ENCODE peak calls at places on chromosome 11, in eight cellular contexts. S is PC-9, E is IMR-90, Y is lung, D is lower lobe of right lung, V is neural progenitor cell, W is endodermal cell, F is SJSA1. C is an unnamed sample. For H3K36me3, the result is how much of the 10 kb centered on the place peaks cover.

GRCh38 chr11:7964873-7965272 is 374 bp downstream of the NLRP10 start:
- DNase-seq in S (no peak), E (peak), Y (no peak), D (no peak), V (no peak), W (no peak), F (no peak), C (no peak)

GRCh38 chr11:1636291-1636950 is 6.8 kb downstream of the KRTAP5-5 start:
- DNase-seq in S (no peak), E (no peak), Y (no peak), D (no peak), V (peak), W (no peak), F (no peak), C (no peak)

GRCh38 chr11:65779919-65780769 is 632 bp downstream of the AP5B1 start:
- DNase-seq in S (peak), E (peak), Y (peak), D (peak), V (peak), W (peak), F (peak), C (no peak)

GRCh38 chr11:69030324-69030723 is 17.3 kb upstream of the MRGPRF start:
- DNase-seq in S (no peak), E (no peak), Y (no peak), D (no peak), V (no peak), W (no peak), F (no peak), C (no peak)

GRCh38 chr11:13450832-13451397 is 12.1 kb downstream of the BTBD10 start:
- DNase-seq in S (no peak), E (no peak), Y (no peak), D (no peak), V (no peak), W (no peak), F (no peak), C (no peak)

GRCh38 chr11:34585870-34586654 is 34.8 kb upstream of the EHF start:
- DNase-seq in S (peak), E (peak), Y (no peak), D (no peak), V (peak), W (no peak), F (peak), C (peak)

GRCh38 chr11:129148487-129148886 is 43.6 kb downstream of the ARHGAP32 start:
- DNase-seq in S (peak), E (no peak), Y (no peak), D (no peak), V (no peak), W (peak), F (no peak), C (no peak)

GRCh38 chr11:91164452-91164822 is 941.6 kb upstream of the CHORDC1 start:
- DNase-seq in S (no peak), E (no peak), Y (no peak), D (no peak), V (no peak), W (no peak), F (no peak), C (no peak)

GRCh38 chr11:85810521-85810870 is 445 bp downstream of the SYTL2 start:
- DNase-seq in S (no peak), E (no peak), Y (no peak), D (no peak), V (peak), W (peak), F (no peak), C (no peak)

DNA sequence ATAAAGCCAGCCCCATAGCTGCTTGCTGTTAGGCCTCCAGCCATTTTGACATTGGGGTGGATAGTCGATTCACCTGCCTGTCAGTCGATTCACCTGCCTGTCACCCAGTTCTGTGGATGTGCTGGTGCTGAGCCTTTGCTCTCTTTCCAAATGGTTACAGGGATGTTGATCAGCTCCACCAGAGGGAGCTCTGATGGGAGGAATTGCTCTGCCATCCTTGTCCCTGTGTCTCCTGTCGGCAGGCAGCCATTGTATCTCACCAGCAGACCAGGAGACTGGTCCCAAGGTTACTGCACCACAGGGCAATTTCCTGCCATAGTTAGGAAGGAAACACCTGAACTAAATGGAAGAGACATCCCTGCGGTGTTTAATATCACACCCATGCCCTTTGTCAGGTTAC is 6.1 kb downstream of the MPEG1 start:
- DNase-seq in S (no peak), E (peak), Y (no peak), D (no peak), V (peak), W (peak), F (no peak), C (peak)
- H3K36me3 ChIP-seq in S (under half), E (under half), Y (under half), D (under half), V (under half), W (under half), F (under half), C (under half)

DNA sequence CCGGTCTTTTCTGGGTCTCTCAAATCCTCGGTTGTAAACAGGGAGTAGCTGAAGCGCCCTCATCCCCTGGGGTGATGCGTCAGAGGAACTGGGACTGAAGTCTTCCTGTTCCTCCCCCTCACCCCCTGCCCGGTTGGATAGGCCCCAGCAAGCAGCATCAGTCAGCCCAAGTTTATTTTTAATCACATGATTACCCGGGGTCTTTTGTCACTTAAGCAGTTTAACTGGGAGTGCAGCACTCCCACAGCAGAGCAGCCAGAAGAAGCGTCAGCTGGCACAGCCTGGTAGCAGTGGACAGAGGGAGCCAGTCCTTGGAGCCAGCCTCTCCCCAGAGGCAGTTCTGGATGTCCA is 342.1 kb downstream of the CTTN start:
- DNase-seq in S (no peak), E (no peak), Y (no peak), D (no peak), V (no peak), W (no peak), F (no peak), C (no peak)
- H3K27ac ChIP-seq in S (no peak), E (no peak), Y (no peak), D (no peak), V (no peak), W (no peak), F (no peak), C (no peak)

GRCh38 chr11:17719028-17719939 is at the start of gene MYOD1:
- DNase-seq in S (no peak), E (no peak), Y (no peak), D (no peak), V (peak), W (peak), F (no peak), C (peak)
- H3K4me3 ChIP-seq in S (no peak), E (no peak), Y (no peak), D (no peak), V (peak), W (peak), F (no peak), C (peak)

DNA sequence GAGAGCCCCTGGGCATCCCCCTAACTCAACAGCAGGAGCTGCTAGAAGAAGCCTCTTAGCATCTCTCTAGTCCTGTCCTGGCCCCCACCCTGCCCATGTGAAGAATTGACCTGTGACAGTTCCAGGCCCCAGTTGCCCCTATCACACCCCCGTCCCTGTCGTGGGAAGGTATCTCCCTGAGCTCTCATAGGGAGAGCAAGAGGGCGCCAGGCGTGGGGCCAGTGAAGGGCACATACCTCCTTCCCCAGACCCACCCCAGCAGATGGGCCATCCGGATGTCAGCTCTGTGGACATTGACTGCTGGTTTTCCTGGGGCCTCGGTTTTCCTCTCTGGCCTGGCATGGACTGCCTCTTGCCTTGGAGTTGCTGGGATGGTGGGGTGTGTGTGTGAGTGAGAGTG is 29.5 kb downstream of the CD82 start:
- DNase-seq in S (no peak), E (no peak), Y (no peak), D (no peak), V (no peak), W (no peak), F (no peak), C (no peak)
- H3K36me3 ChIP-seq in S (under half), E (under half), Y (under half), D (under half), V (under half), W (under half), F (under half), C (under half)

GRCh38 chr11:102138223-102138622 is 28.0 kb downstream of the YAP1 start:
- DNase-seq in S (peak), E (no peak), Y (no peak), D (no peak), V (no peak), W (no peak), F (no peak), C (no peak)
- H3K27ac ChIP-seq in S (peak), E (peak), Y (no peak), D (no peak), V (no peak), W (no peak), F (peak), C (no peak)